ENCODE peak calls at places on chromosomes 3 and 15, in seven cellular contexts. J is NB4, Z is upper lobe of left lung, V is Panc1, U is HFF-Myc, G is brain microvascular endothelial cell, P is psoas muscle. D is an unnamed sample.

GRCh38 chr3:138468451-138468850 is 34.0 kb downstream of the ESYT3 start:
- DNase-seq in J (no peak), Z (no peak), V (no peak), U (no peak), G (no peak), P (no peak), D (no peak)

GRCh38 chr15:31261266-31262142 is 65.1 kb upstream of the KLF13 start:
- DNase-seq in J (no peak), Z (no peak), V (no peak), U (no peak), G (no peak), P (no peak), D (no peak)

GRCh38 chr15:67076147-67076843 is 10.9 kb downstream of the SMAD3 start:
- DNase-seq in J (peak), Z (no peak), V (no peak), U (no peak), G (peak), P (peak), D (no peak)

GRCh38 chr15:41487802-41488201 is 5.9 kb upstream of the ITPKA start:
- DNase-seq in J (no peak), Z (no peak), V (no peak), U (no peak), G (no peak), P (no peak), D (no peak)

GRCh38 chr15:65413760-65414144 is 9.0 kb downstream of the IGDCC4 start:
- DNase-seq in J (no peak), Z (no peak), V (peak), U (no peak), G (no peak), P (no peak), D (no peak)

GRCh38 chr3:172564499-172564898 is 41.3 kb upstream of the TNFSF10 start:
- DNase-seq in J (peak), Z (no peak), V (no peak), U (no peak), G (no peak), P (no peak), D (no peak)

GRCh38 chr15:43941071-43941470 is 114.3 kb downstream of the WDR76 start:
- DNase-seq in J (no peak), Z (no peak), V (no peak), U (no peak), G (no peak), P (no peak), D (no peak)

GRCh38 chr3:82293435-82293834 is 532.0 kb upstream of the GBE1 start:
- DNase-seq in J (no peak), Z (no peak), V (no peak), U (no peak), G (no peak), P (no peak), D (no peak)

GRCh38 chr3:190671658-190672057 is 157.8 kb downstream of the IL1RAP start:
- DNase-seq in J (no peak), Z (no peak), V (no peak), U (no peak), G (peak), P (no peak), D (no peak)

GRCh38 chr15:62966294-62966693 is 76.3 kb upstream of the TPM1 start:
- DNase-seq in J (no peak), Z (no peak), V (no peak), U (no peak), G (no peak), P (no peak), D (no peak)

GRCh38 chr3:76585794-76586392 is 454.0 kb upstream of the ROBO2 start:
- DNase-seq in J (peak), Z (no peak), V (no peak), U (no peak), G (no peak), P (no peak), D (no peak)

GRCh38 chr15:101135532-101136166 is 116.2 kb downstream of the CHSY1 start:
- DNase-seq in J (peak), Z (peak), V (no peak), U (no peak), G (no peak), P (no peak), D (no peak)

GRCh38 chr3:160381470-160381869 is 17.6 kb downstream of the IFT80 start:
- DNase-seq in J (no peak), Z (no peak), V (no peak), U (no peak), G (peak), P (no peak), D (no peak)

GRCh38 chr15:40793216-40793989 is 13.5 kb upstream of the ZFYVE19 start:
- DNase-seq in J (no peak), Z (no peak), V (peak), U (peak), G (peak), P (peak), D (peak)

GRCh38 chr3:194739498-194740284 is 54.0 kb downstream of the FAM43A start:
- DNase-seq in J (no peak), Z (no peak), V (no peak), U (no peak), G (no peak), P (no peak), D (no peak)

GRCh38 chr3:194736896-194737600 is 51.4 kb downstream of the FAM43A start:
- DNase-seq in J (peak), Z (no peak), V (no peak), U (no peak), G (no peak), P (no peak), D (no peak)

GRCh38 chr3:194732617-194733016 is 46.9 kb downstream of the FAM43A start:
- DNase-seq in J (peak), Z (no peak), V (no peak), U (no peak), G (no peak), P (no peak), D (no peak)

GRCh38 chr3:194738254-194739093 is 52.8 kb downstream of the FAM43A start:
- DNase-seq in J (no peak), Z (no peak), V (no peak), U (no peak), G (peak), P (peak), D (no peak)

DNA sequence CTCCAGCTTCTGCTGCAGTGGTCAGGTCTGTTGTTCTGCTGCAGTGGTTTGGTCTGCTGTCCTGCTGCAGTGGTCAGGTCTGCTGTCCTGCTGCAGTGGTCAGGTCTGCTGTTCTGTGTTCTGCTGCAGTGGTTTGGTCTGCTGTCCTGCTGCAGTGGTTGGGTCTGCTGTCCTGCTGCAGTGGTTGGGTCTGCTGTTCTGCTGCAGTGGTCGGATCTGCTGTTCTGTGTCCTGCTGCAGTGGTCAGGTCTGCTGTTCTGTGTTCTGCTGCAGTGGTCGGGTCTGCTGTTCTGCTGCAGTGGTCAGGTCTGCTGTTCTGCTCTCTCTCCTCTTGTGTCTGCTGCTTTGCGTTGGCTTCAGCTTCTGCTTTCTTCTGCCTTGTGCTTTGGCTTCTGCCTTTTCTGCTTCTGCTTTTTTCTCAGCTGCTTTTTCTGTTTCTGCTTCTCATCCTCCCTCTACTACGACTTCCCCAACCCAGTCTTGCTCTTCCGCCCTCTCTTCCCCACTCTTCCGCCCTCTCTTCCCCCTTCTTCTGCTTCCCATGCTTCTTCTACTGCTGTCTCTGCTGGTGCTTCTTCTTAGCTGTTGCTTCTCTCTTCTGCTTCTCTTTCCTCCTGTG is 50.7 kb downstream of the FAM43A start:
- DNase-seq in J (peak), Z (no peak), V (no peak), U (no peak), G (no peak), P (no peak), D (no peak)
- H3K4me3 ChIP-seq in J (peak), Z (no peak), V (no peak), U (no peak), G (no peak), P (no peak), D (no peak)

DNA sequence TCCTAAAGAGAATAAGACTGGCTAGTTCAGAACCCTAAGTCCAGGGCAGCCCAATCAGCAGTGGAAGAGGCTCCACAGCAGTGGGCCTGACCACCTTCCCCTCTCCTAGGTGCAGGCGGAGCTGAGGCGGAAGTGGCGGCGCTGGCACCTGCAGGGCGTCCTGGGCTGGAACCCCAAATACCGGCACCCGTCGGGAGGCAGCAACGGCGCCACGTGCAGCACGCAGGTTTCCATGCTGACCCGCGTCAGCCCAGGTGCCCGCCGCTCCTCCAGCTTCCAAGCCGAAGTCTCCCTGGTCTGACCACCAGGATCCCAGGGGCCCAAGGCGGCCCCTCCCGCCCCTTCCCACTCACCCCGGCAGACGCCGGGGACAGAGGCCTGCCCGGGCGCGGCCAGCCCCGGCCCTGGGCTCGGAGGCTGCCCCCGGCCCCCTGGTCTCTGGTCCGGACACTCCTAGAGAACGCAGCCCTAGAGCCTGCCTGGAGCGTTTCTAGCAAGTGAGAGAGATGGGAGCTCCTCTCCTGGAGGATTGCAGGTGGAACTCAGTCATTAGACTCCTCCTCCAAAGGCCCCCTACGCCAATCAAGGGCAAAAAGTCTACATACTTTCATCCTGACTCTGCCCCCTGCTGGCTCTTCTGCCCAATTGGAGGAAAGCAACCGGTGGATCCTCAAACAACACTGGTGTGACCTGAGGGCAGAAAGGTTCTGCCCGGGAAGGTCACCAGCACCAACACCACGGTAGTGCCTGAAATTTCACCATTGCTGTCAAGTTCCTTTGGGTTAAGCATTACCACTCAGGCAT is 33.7 kb downstream of the VIPR1 start:
- DNase-seq in J (peak), Z (peak), V (peak), U (no peak), G (peak), P (no peak), D (no peak)
- TF ChIP-seq CTCF in J (peak), Z (peak), V (peak), U (peak), G (peak), P (no peak), D (peak)

GRCh38 chr3:194271459-194272035 is 79.6 kb downstream of the CPN2 start:
- DNase-seq in J (peak), Z (no peak), V (no peak), U (no peak), G (no peak), P (no peak), D (no peak)
- H3K4me3 ChIP-seq in J (no peak), Z (no peak), V (no peak), U (no peak), G (no peak), P (no peak), D (no peak)

DNA sequence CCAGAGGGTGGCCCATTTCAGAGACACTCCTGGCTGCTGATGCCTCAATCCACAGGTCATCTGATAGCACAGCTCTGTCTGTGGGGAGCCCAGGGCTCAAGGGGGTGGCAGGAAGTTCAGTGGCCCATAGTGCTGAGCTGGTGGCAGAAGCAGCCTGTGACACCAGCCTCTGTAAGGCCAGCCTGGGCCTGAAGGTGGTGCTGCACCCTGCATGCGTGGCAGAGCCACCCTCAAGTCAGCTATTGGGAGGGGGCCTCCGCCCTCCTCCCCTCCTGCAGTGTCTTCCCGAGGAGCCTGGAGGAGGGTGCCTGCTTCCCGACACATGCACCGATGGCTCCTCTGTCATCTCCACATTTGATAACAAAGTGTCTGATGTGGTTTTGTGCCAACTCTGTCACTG is 3.0 kb downstream of the PLA1A start:
- DNase-seq in J (peak), Z (peak), V (peak), U (no peak), G (no peak), P (peak), D (no peak)
- TF ChIP-seq CTCF in J (peak), Z (peak), V (peak), U (peak), G (peak), P (peak), D (peak)

GRCh38 chr3:72041531-72041930 is 256.6 kb upstream of the PROK2 start:
- DNase-seq in J (no peak), Z (no peak), V (no peak), U (no peak), G (no peak), P (no peak), D (no peak)

GRCh38 chr3:72044231-72044935 is 259.4 kb upstream of the PROK2 start:
- DNase-seq in J (no peak), Z (no peak), V (no peak), U (no peak), G (no peak), P (no peak), D (no peak)

GRCh38 chr3:72039677-72040076 is 254.7 kb upstream of the PROK2 start:
- DNase-seq in J (no peak), Z (no peak), V (no peak), U (no peak), G (no peak), P (no peak), D (no peak)

GRCh38 chr3:72042397-72043211 is 257.7 kb upstream of the PROK2 start:
- DNase-seq in J (no peak), Z (no peak), V (no peak), U (no peak), G (peak), P (no peak), D (peak)

DNA sequence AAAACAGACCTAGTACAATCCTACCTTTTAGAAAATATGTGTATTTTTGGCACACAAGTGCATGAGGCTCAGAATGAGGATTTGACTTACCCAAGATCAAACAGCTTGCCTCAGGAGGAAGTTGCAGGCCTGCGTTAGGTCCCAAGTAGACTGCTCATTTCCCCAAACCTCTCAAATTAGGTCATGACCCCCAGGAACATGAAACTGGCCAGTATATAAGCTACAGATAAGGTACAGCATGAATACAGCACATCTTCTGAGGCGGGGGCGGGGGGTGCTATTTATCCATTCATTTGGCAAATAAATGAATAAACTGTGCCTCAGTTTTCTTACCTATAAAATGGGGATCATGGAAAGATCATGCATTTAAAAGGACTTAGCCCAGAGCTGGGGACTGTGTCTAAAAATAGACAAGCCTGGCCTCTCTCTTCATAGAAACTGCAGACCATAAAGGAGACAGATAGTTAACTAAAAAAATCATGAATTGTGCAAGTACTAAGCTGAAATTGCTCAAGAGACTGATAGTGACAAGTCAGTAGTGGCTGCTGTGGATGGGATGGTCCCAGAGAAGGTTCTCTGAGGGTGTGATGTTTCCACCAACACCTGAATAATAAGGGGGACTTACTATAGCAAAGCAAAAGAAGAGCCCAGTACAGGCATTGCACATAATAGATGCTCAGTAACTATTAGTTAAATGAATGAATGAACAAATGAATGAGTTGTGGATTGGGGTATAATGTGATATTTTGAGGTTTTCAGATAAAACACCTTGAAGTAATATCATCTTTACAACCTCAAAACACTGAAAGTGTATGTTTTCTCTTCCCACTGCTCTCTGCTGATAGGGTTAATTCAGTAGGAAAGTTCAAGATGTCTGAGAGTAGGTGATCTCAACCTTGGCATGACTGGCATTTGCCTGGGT is 258.5 kb upstream of the PROK2 start:
- DNase-seq in J (peak), Z (no peak), V (no peak), U (no peak), G (no peak), P (no peak), D (no peak)
- H3K4me3 ChIP-seq in J (no peak), Z (no peak), V (no peak), U (no peak), G (no peak), P (no peak), D (no peak)

GRCh38 chr3:179558742-179559364 is 3.9 kb upstream of the ACTL6A start:
- DNase-seq in J (peak), Z (no peak), V (peak), U (peak), G (peak), P (peak), D (peak)
- TF ChIP-seq CTCF in J (peak), Z (peak), V (peak), U (peak), G (peak), P (peak), D (peak)

DNA sequence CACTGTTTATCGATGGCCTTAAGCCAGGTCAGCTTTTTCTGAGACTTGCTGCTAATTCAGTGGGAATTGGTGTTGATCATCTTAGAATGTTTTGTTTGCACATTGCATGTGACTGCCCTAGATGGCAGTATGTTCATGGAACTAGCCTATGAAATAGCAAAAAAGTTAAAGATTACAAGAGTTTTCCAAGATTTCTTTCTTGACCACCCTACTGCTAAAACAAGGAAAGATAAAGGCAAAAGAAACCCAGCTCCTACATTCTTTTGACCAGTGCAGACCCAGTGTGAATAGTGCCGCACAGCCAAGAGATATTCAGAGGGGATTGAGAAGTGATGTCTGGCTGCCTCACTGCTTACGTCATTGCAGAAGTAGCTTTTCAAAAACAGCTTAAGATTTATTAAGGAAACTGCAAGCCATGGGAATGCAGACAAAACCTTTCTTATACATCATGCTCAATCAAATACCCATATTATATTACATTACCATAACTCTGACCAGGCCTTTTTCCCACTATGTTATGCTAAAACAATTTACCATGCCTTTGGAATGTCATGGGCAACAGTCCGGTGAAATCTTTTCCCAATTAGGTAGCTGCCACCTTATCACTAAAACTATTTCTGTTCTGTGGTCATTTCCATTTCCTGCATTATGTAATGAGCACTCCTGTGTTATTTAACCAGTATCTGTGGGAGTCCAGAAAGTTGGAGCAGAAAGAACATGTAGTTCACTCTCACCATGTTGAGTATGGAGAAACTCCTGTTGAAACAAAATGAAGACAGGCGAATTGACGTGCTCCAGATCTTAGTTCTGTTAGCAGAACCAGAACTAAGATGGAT is 6.0 kb downstream of the PHLDB2 start:
- DNase-seq in J (no peak), Z (no peak), V (no peak), U (no peak), G (peak), P (no peak), D (peak)
- H3K4me3 ChIP-seq in J (no peak), Z (no peak), V (no peak), U (no peak), G (no peak), P (peak), D (no peak)

GRCh38 chr3:12097972-12098371 is 60.7 kb downstream of the TIMP4 start:
- DNase-seq in J (no peak), Z (no peak), V (no peak), U (no peak), G (no peak), P (no peak), D (no peak)

GRCh38 chr3:12100784-12101183 is 57.9 kb downstream of the TIMP4 start:
- DNase-seq in J (no peak), Z (no peak), V (no peak), U (no peak), G (no peak), P (no peak), D (no peak)

DNA sequence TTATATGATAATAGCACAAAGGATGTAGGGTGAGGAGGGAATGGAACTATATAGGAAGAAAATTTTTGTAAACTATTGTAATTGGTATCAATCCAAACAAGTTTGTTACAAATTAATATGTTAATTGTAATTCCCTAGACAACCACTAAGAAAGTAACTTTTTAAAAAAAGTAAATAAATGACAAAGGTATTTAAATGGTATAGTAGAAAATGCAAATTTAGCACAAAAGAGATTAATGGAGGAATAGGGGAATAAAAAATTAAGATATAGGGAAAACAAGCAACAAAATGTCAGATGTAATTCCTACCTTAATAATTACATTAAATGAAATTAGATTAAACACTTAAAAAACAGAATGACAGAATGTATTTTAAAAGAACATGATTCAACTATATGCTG is 60.3 kb downstream of the TIMP4 start:
- DNase-seq in J (no peak), Z (no peak), V (no peak), U (no peak), G (no peak), P (no peak), D (no peak)
- TF ChIP-seq CTCF in J (no peak), Z (no peak), V (no peak), U (no peak), G (no peak), P (no peak), D (no peak)

D was measured in AG04449.